ENCODE peak calls at places on chromosomes 7 and 10, in six cellular contexts. C is CD8-positive, alpha-beta memory T cell; Q is endodermal cell; I is psoas muscle; T is PC-3; G is upper lobe of right lung. J is an unnamed sample. For H3K4me1, the result is how much of the 10 kb centered on the place peaks cover.

GRCh38 chr10:109898666-109899577 is 24.4 kb downstream of the XPNPEP1 start:
- DNase-seq in T (no peak), I (no peak), C (no peak), Q (peak), G (no peak), J (no peak)

GRCh38 chr7:101166909-101167644 is 1.7 kb upstream of the VGF start:
- DNase-seq in C (no peak), I (no peak), T (no peak), G (no peak), Q (peak), J (no peak)

GRCh38 chr10:113093188-113094113 is 143.4 kb downstream of the TCF7L2 start:
- DNase-seq in I (no peak), Q (peak), T (peak), G (peak), C (peak), J (no peak)

GRCh38 chr7:4297843-4298219 is 384.3 kb upstream of the FOXK1 start:
- DNase-seq in I (no peak), Q (peak), G (no peak), T (no peak), C (no peak), J (no peak)

GRCh38 chr10:93379366-93380042 is 102.6 kb downstream of the MYOF start:
- DNase-seq in T (peak), Q (no peak), C (no peak), I (no peak), G (no peak), J (no peak)

GRCh38 chr10:71081229-71081560 is 131.2 kb upstream of the UNC5B start:
- DNase-seq in G (no peak), T (no peak), Q (peak), C (no peak), I (no peak), J (no peak)

GRCh38 chr10:33935350-33935749 is 600.9 kb upstream of the NRP1 start:
- DNase-seq in G (no peak), T (no peak), Q (no peak), C (no peak), I (no peak), J (no peak)

GRCh38 chr10:101331960-101332359 is 22.0 kb upstream of the BTRC start:
- DNase-seq in C (no peak), T (peak), G (no peak), I (no peak), Q (no peak), J (no peak)

GRCh38 chr10:115525141-115525540 is 432.0 kb downstream of the ATRNL1 start:
- DNase-seq in I (no peak), Q (no peak), C (no peak), G (no peak), T (no peak), J (no peak)

GRCh38 chr10:80459047-80459865 is 5.1 kb downstream of the TSPAN14 start:
- DNase-seq in C (peak), I (peak), Q (peak), G (peak), T (no peak), J (peak)
- H3K4me1 ChIP-seq in C (half or more), I (half or more), Q (under half), G (half or more), T (under half), J (under half)

GRCh38 chr7:112214268-112214667 is 7.8 kb downstream of the ZNF277 start:
- DNase-seq in Q (no peak), G (no peak), C (no peak), T (no peak), I (no peak), J (no peak)
- H3K4me1 ChIP-seq in Q (under half), G (under half), C (under half), T (under half), I (under half), J (under half)

GRCh38 chr7:115914951-115915350 is 115.6 kb downstream of the TFEC start:
- DNase-seq in G (no peak), C (no peak), T (no peak), Q (no peak), I (no peak), J (no peak)
- H3K4me1 ChIP-seq in G (under half), C (under half), T (under half), Q (under half), I (under half), J (under half)

GRCh38 chr7:28165221-28165807 is 15.3 kb downstream of the JAZF1 start:
- DNase-seq in I (no peak), T (no peak), C (no peak), Q (no peak), G (no peak), J (no peak)

GRCh38 chr7:28157826-28158416 is 22.7 kb downstream of the JAZF1 start:
- DNase-seq in C (no peak), Q (no peak), G (no peak), I (no peak), T (no peak), J (no peak)

GRCh38 chr7:28163955-28164354 is 16.6 kb downstream of the JAZF1 start:
- DNase-seq in I (no peak), T (no peak), G (no peak), C (no peak), Q (no peak), J (no peak)

GRCh38 chr7:28160551-28160991 is 20.0 kb downstream of the JAZF1 start:
- DNase-seq in G (no peak), C (no peak), T (no peak), I (no peak), Q (no peak), J (no peak)

GRCh38 chr7:28161319-28161718 is 19.3 kb downstream of the JAZF1 start:
- DNase-seq in T (no peak), Q (no peak), C (no peak), I (no peak), G (no peak), J (no peak)
- H3K4me1 ChIP-seq in T (under half), Q (under half), C (under half), I (under half), G (under half), J (under half)

DNA sequence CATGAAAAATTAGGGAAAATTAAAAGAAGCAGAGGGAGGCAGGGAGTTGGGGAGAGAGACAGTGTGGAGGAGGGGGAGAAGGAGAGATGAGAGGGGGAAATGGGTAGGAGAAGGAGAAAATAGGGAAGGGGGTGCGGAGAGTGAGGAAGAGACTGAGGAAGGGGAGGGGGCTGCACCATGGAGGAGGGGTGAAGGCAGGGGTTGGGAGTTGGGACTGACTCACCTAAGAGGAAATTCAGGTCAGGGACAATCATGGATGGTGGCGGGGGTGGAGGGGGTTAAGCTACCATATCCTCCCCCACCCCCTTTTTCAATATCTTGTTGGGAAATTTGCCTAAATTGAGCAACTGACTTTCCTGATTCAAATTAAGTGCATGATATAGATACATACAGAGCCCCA is 8.0 kb downstream of the GRK5 start:
- DNase-seq in T (no peak), C (no peak), G (no peak), I (no peak), Q (no peak), J (no peak)
- H3K4me1 ChIP-seq in T (under half), C (half or more), G (half or more), I (under half), Q (under half), J (under half)

GRCh38 chr7:94666879-94667587 is 11.1 kb upstream of the SGCE start:
- DNase-seq in C (no peak), I (no peak), Q (no peak), G (no peak), T (no peak), J (no peak)
- H3K4me1 ChIP-seq in C (under half), I (under half), Q (under half), G (under half), T (under half), J (under half)